ENCODE peak calls at places on chromosomes 7 and 10, in six cellular contexts. J is activated gamma-delta T cell treated with anti-CD3 and anti-CD28 coated beads, Interleukin-2, amount 50 U/mL, for 16 hours; N is smooth muscle cell of the brain vasculature; F is activated CD4-positive, CD25-positive, alpha-beta regulatory T cell; M is effector CD8-positive, alpha-beta T cell; C is left cardiac atrium. E is an unnamed sample.

GRCh38 chr7:112748381-112748780 is 41.8 kb downstream of the TMEM168 start:
- DNase-seq in J (no peak), N (no peak), F (no peak), M (no peak), C (no peak), E (no peak)

GRCh38 chr7:12212051-12212485 is 974 bp downstream of the TMEM106B start:
- DNase-seq in J (no peak), N (no peak), F (no peak), M (no peak), C (no peak), E (no peak)

GRCh38 chr10:4266387-4267083 is 481.5 kb upstream of the KLF6 start:
- DNase-seq in J (no peak), N (no peak), F (no peak), M (no peak), C (no peak), E (no peak)

GRCh38 chr10:79079490-79080355 is 11.0 kb downstream of the ZMIZ1 start:
- DNase-seq in J (no peak), N (no peak), F (no peak), M (no peak), C (peak), E (no peak)

GRCh38 chr10:75568721-75569120 is 137.3 kb downstream of the LRMDA start:
- DNase-seq in J (no peak), N (no peak), F (no peak), M (no peak), C (no peak), E (no peak)

GRCh38 chr10:118013078-118013568 is 33.6 kb downstream of the RAB11FIP2 start:
- DNase-seq in J (no peak), N (no peak), F (no peak), M (no peak), C (no peak), E (no peak)

GRCh38 chr7:12080006-12080405 is 131.1 kb upstream of the TMEM106B start:
- DNase-seq in J (no peak), N (no peak), F (no peak), M (no peak), C (no peak), E (no peak)

GRCh38 chr7:151367304-151367703 is 25.7 kb downstream of the NUB1 start:
- DNase-seq in J (no peak), N (no peak), F (no peak), M (no peak), C (no peak), E (no peak)

GRCh38 chr7:55021951-55022617 is 3.3 kb downstream of the EGFR start:
- DNase-seq in J (no peak), N (no peak), F (no peak), M (no peak), C (no peak), E (no peak)

GRCh38 chr10:77774940-77775391 is 137.4 kb upstream of the KCNMA1 start:
- DNase-seq in J (no peak), N (no peak), F (no peak), M (no peak), C (no peak), E (no peak)

GRCh38 chr10:13439771-13440708 is 88.8 kb downstream of the BEND7 start:
- DNase-seq in J (peak), N (no peak), F (peak), M (peak), C (peak), E (no peak)

GRCh38 chr10:68235111-68235510 is 3.2 kb upstream of the ATOH7 start:
- DNase-seq in J (no peak), N (no peak), F (no peak), M (no peak), C (no peak), E (no peak)

GRCh38 chr10:71466330-71466729 is 69.6 kb downstream of the CDH23 start:
- DNase-seq in J (no peak), N (no peak), F (no peak), M (no peak), C (no peak), E (no peak)

GRCh38 chr7:144834516-144835165 is 1.2 kb downstream of the TPK1 start:
- DNase-seq in J (no peak), N (no peak), F (no peak), M (peak), C (peak), E (no peak)

GRCh38 chr7:105896407-105896842 is 20.0 kb upstream of the ATXN7L1 start:
- DNase-seq in J (no peak), N (no peak), F (no peak), M (no peak), C (no peak), E (no peak)